ENCODE peak calls at places on chromosomes 3 and 15, in ten cellular contexts. X is GM04503; K is IMR-90; S is activated CD4-positive, alpha-beta T cell treated with anti-CD3 and anti-CD28 coated beads for 24 hours; Y is amniotic stem cell; E is DMS 273 treated with DMSO at 0.1 percent for 48 hours; P is transverse colon; G is NCI-H1092 treated with DMSO at 0.1 percent for 48 hours; Q is kidney tubule cell; D is GM12865. W is an unnamed sample.

GRCh38 chr3:143974181-143974876 is 2.7 kb downstream of the DIPK2A start:
- DNase-seq in S (no peak), D (no peak), G (no peak), K (no peak), Q (no peak), P (no peak), X (no peak), E (no peak), Y (no peak), W (no peak)

GRCh38 chr3:152298393-152299242 is 29.9 kb downstream of the MBNL1 start:
- DNase-seq in G (peak; percentile 81), D (peak; percentile 88), P (peak; percentile 57), E (peak; percentile 96), Q (peak; percentile 84), K (peak; percentile 99), S (peak; percentile 59), Y (peak; percentile 88), X (peak; percentile 85), W (no peak)

GRCh38 chr3:195579281-195579680 is 4.5 kb downstream of the APOD start:
- DNase-seq in G (no peak), S (no peak), D (no peak), K (no peak), Y (no peak), X (no peak), P (no peak), E (no peak), Q (no peak), W (no peak)

GRCh38 chr3:152574461-152575079 is 260.4 kb upstream of the P2RY1 start:
- DNase-seq in Q (peak; percentile 46), D (peak; percentile 68), P (peak; percentile 29), Y (peak; percentile 34), X (no peak), S (no peak), E (peak; percentile 47), G (peak; percentile 31), K (peak; percentile 51), W (peak; percentile 70)

GRCh38 chr3:12992629-12993021 is 80.6 kb downstream of the IQSEC1 start:
- DNase-seq in P (peak; percentile 8), X (no peak), S (no peak), G (no peak), E (no peak), D (no peak), K (no peak), Y (no peak), Q (peak; percentile 18), W (no peak)

GRCh38 chr3:48609088-48610005 is at the start of gene UQCRC1:
- DNase-seq in Y (peak; percentile 70), G (peak; percentile 90), P (peak; percentile 94), D (peak; percentile 96), Q (peak; percentile 94), X (peak; percentile 56), K (peak; percentile 90), E (peak; percentile 62), S (peak; percentile 82), W (peak; percentile 90)

GRCh38 chr3:113832477-113833164 is 6.0 kb upstream of the GRAMD1C start:
- DNase-seq in S (no peak), X (no peak), D (peak; percentile 76), G (no peak), Q (no peak), E (no peak), Y (no peak), K (no peak), P (no peak), W (no peak)

GRCh38 chr15:74227968-74228722 is 8.0 kb upstream of the CCDC33 start:
- DNase-seq in P (peak; percentile 71), E (no peak), K (no peak), D (no peak), Y (no peak), Q (no peak), G (peak; percentile 83), S (no peak), X (no peak), W (no peak)

GRCh38 chr3:196640501-196640968 is 1.0 kb downstream of the NRROS start:
- DNase-seq in K (no peak), Y (no peak), S (no peak), P (no peak), E (no peak), X (no peak), G (no peak), D (peak; percentile 51), Q (no peak), W (no peak)

GRCh38 chr3:67198374-67198773 is 200.3 kb downstream of the KBTBD8 start:
- DNase-seq in Y (no peak), G (no peak), E (no peak), Q (no peak), P (no peak), K (no peak), S (no peak), X (no peak), D (no peak), W (no peak)

GRCh38 chr3:10423171-10423882 is 82.1 kb downstream of the ATP2B2 start:
- DNase-seq in G (no peak), Q (no peak), P (no peak), K (no peak), Y (no peak), S (no peak), X (no peak), E (no peak), D (no peak), W (no peak)

GRCh38 chr3:58880182-58880581 is 169.6 kb downstream of the CFAP20DC start:
- DNase-seq in S (no peak), G (no peak), P (no peak), D (no peak), E (no peak), Y (no peak), Q (no peak), X (no peak), K (peak; percentile 77), W (no peak)

GRCh38 chr3:194465920-194466570 is 20.8 kb downstream of the ATP13A3 start:
- DNase-seq in P (no peak), X (no peak), K (no peak), Y (no peak), E (no peak), G (no peak), D (no peak), S (no peak), Q (no peak), W (no peak)

GRCh38 chr3:59247402-59247841 is 197.6 kb upstream of the CFAP20DC start:
- DNase-seq in D (peak; percentile 53), G (no peak), X (no peak), K (peak; percentile 52), S (no peak), Y (no peak), E (no peak), Q (peak; percentile 66), P (no peak), W (peak; percentile 61)

GRCh38 chr3:51798561-51798960 is 19.5 kb upstream of the IQCF6 start:
- DNase-seq in S (no peak), K (no peak), D (no peak), X (no peak), P (no peak), Y (no peak), G (no peak), E (no peak), Q (no peak), W (no peak)

GRCh38 chr15:52805351-52806283 is 15.5 kb upstream of the ONECUT1 start:
- DNase-seq in P (no peak), S (no peak), D (no peak), Q (no peak), G (no peak), E (no peak), X (no peak), Y (no peak), K (no peak), W (no peak)

GRCh38 chr15:63389902-63390301 is 8.3 kb upstream of the CA12 start:
- DNase-seq in K (no peak), E (no peak), G (peak; percentile 87), P (peak; percentile 96), X (no peak), Y (no peak), Q (peak; percentile 84), D (peak; percentile 40), S (no peak), W (no peak)

GRCh38 chr15:45715528-45715927 is 80.7 kb downstream of the SQOR start:
- DNase-seq in X (no peak), D (no peak), K (peak; percentile 32), G (peak; percentile 40), Y (no peak), S (no peak), E (no peak), Q (peak; percentile 12), P (no peak), W (no peak)

GRCh38 chr3:44130249-44130648 is 111.4 kb upstream of the TOPAZ1 start:
- DNase-seq in X (no peak), Q (no peak), P (peak; percentile 21), D (peak; percentile 56), S (no peak), G (no peak), E (no peak), Y (no peak), K (no peak), W (no peak)

GRCh38 chr3:15108869-15109268 is 9.9 kb upstream of the RBSN start:
- DNase-seq in E (no peak), P (no peak), Q (no peak), S (no peak), K (no peak), Y (no peak), G (no peak), X (no peak), D (no peak), W (no peak)

GRCh38 chr15:53586815-53587214 is 172.6 kb downstream of the WDR72 start:
- DNase-seq in Y (no peak), X (no peak), Q (peak; percentile 36), D (peak; percentile 37), S (no peak), E (no peak), P (peak; percentile 73), G (no peak), K (no peak), W (peak; percentile 51)

GRCh38 chr15:47888721-47889120 is 171.4 kb downstream of the SEMA6D start:
- DNase-seq in Q (no peak), P (no peak), E (no peak), X (no peak), D (no peak), K (no peak), Y (no peak), S (no peak), G (no peak), W (no peak)

GRCh38 chr3:172582712-172583111 is 59.5 kb upstream of the TNFSF10 start:
- DNase-seq in X (no peak), G (no peak), P (no peak), E (no peak), K (peak; percentile 83), Y (no peak), D (no peak), Q (no peak), S (no peak), W (no peak)

GRCh38 chr3:44880284-44880683 is 5.9 kb downstream of the TGM4 start:
- DNase-seq in E (no peak), X (no peak), P (no peak), K (peak; percentile 41), Q (no peak), D (no peak), S (no peak), G (no peak), Y (no peak), W (no peak)

GRCh38 chr15:88989578-88989977 is 76.4 kb upstream of the MFGE8 start:
- DNase-seq in D (no peak), P (no peak), K (peak; percentile 94), G (no peak), Y (no peak), E (no peak), S (no peak), X (peak; percentile 98), Q (peak; percentile 63), W (peak; percentile 24)

GRCh38 chr15:77508541-77509505 is 88.1 kb downstream of the HMG20A start:
- DNase-seq in Y (no peak), K (peak; percentile 71), S (no peak), P (no peak), G (no peak), D (no peak), E (no peak), Q (peak; percentile 63), X (no peak), W (peak; percentile 27)

GRCh38 chr3:53748512-53749271 is 97.5 kb downstream of the CHDH start:
- DNase-seq in X (no peak), Q (no peak), P (no peak), K (no peak), D (peak; percentile 76), E (no peak), Y (no peak), G (no peak), S (no peak), W (no peak)

GRCh38 chr15:47711654-47712053 is 5.7 kb upstream of the SEMA6D start:
- DNase-seq in K (no peak), X (no peak), E (no peak), P (no peak), Q (peak; percentile 45), S (no peak), Y (no peak), D (peak; percentile 12), G (peak; percentile 51), W (peak; percentile 13)